ENCODE peak calls at places on chromosome 19, in six cellular contexts. D is GM12864; P is GM12891; Z is stimulated activated CD4-positive, alpha-beta T cell treated with anti-CD3 and anti-CD28 coated beads, Interleukin-2, amount 100 ng/mL, for 48 hours; J is NCI-H1092; G is D341Med. R is an unnamed sample.
A peak's percentile ranks its signal among the peaks of the same experiment; 100 is the strongest.

GRCh38 chr19:35279985-35280821 is 2.1 kb upstream of the HAMP start:
- DNase-seq in D (no peak), P (no peak), Z (no peak), J (no peak), G (no peak), R (no peak)

GRCh38 chr19:50269653-50270052 is 59.5 kb downstream of the KCNC3 start:
- DNase-seq in D (no peak), P (no peak), Z (no peak), J (no peak), G (no peak), R (no peak)

GRCh38 chr19:10817291-10818038 is 18.5 kb downstream of the TMED1 start:
- DNase-seq in D (no peak), P (no peak), Z (no peak), J (no peak), G (no peak), R (peak; percentile 90)

GRCh38 chr19:6979341-6979740 is 41.9 kb downstream of the MBD3L2B start:
- DNase-seq in D (no peak), P (no peak), Z (no peak), J (no peak), G (no peak), R (no peak)

GRCh38 chr19:54335164-54335563 is 3.8 kb downstream of the LILRA4 start:
- DNase-seq in D (no peak), P (no peak), Z (no peak), J (no peak), G (no peak), R (no peak)

GRCh38 chr19:43124360-43124759 is 41.9 kb upstream of the PSG2 start:
- DNase-seq in D (no peak), P (no peak), Z (no peak), J (no peak), G (no peak), R (no peak)

GRCh38 chr19:50695251-50696064 is 24.1 kb downstream of the SHANK1 start:
- DNase-seq in D (no peak), P (no peak), Z (peak; percentile 30), J (peak; percentile 40), G (peak; percentile 64), R (no peak)

GRCh38 chr19:9054768-9055167 is 32.1 kb upstream of the OR1M1 start:
- DNase-seq in D (no peak), P (no peak), Z (no peak), J (no peak), G (peak; percentile 74), R (no peak)

GRCh38 chr19:48194041-48194871 is 23.8 kb downstream of the ZSWIM9 start:
- DNase-seq in D (no peak), P (no peak), Z (peak; percentile 34), J (no peak), G (peak; percentile 43), R (no peak)

GRCh38 chr19:8429044-8429443 is 15.7 kb upstream of the HNRNPM start:
- DNase-seq in D (no peak), P (no peak), Z (no peak), J (no peak), G (no peak), R (no peak)

GRCh38 chr19:15337202-15337601 is 4.9 kb upstream of the BRD4 start:
- DNase-seq in D (no peak), P (no peak), Z (no peak), J (no peak), G (no peak), R (no peak)

GRCh38 chr19:49887653-49888477 is 8.8 kb downstream of the IL4I1 start:
- DNase-seq in D (no peak), P (no peak), Z (no peak), J (no peak), G (no peak), R (no peak)

GRCh38 chr19:32858155-32858554 is 11.4 kb downstream of the SLC7A9 start:
- DNase-seq in D (no peak), P (no peak), Z (no peak), J (no peak), G (no peak), R (no peak)

GRCh38 chr19:50555447-50556235 is 12.6 kb downstream of the LRRC4B start:
- DNase-seq in D (no peak), P (no peak), Z (no peak), J (no peak), G (no peak), R (no peak)

GRCh38 chr19:4455742-4456565 is 1.6 kb downstream of the UBXN6 start:
- DNase-seq in D (no peak), P (peak; percentile 39), Z (no peak), J (peak; percentile 76), G (peak; percentile 74), R (no peak)

GRCh38 chr19:55618426-55618825 is 5.9 kb downstream of the ZNF784 start:
- DNase-seq in D (no peak), P (no peak), Z (no peak), J (no peak), G (no peak), R (no peak)